ENCODE peak calls at places on chromosomes 12 and 14, in eight cellular contexts. X is A549, D is H1, C is HCT116, F is GM12878, R is K562, M is endothelial cell of umbilical vein, S is HepG2. A is an unnamed sample.

GRCh38 chr12:121812320-121812871 is 8.6 kb downstream of the SETD1B start:
- DNase-seq in X (peak; percentile 82), D (peak; percentile 91), C (no peak), F (no peak), R (peak; percentile 79), M (peak; percentile 53), S (no peak), A (no peak)

GRCh38 chr14:64970776-64971451 is 1.2 kb downstream of the RAB15 start:
- DNase-seq in X (peak; percentile 46), D (no peak), C (no peak), F (no peak), R (no peak), M (peak; percentile 23), S (no peak), A (no peak)

GRCh38 chr12:57430117-57430930 is 519 bp downstream of the R3HDM2 start:
- DNase-seq in X (no peak), D (peak; percentile 66), C (no peak), F (no peak), R (no peak), M (peak; percentile 66), S (no peak), A (no peak)

GRCh38 chr14:22479781-22480464 is 109.1 kb downstream of the DAD1 start:
- DNase-seq in X (no peak), D (no peak), C (no peak), F (no peak), R (no peak), M (no peak), S (no peak), A (no peak)

GRCh38 chr12:25689996-25690501 is 137.0 kb upstream of the LMNTD1 start:
- DNase-seq in X (no peak), D (no peak), C (no peak), F (no peak), R (no peak), M (peak; percentile 58), S (no peak), A (no peak)

GRCh38 chr12:42291680-42292079 is 34.2 kb downstream of the ZCRB1 start:
- DNase-seq in X (no peak), D (no peak), C (no peak), F (no peak), R (no peak), M (no peak), S (no peak), A (no peak)

GRCh38 chr14:49506650-49507049 is 79.5 kb downstream of the RPS29 start:
- DNase-seq in X (no peak), D (no peak), C (no peak), F (no peak), R (no peak), M (no peak), S (no peak), A (no peak)

GRCh38 chr12:2387051-2387834 is 334.5 kb downstream of the CACNA1C start:
- DNase-seq in X (no peak), D (no peak), C (no peak), F (no peak), R (no peak), M (no peak), S (no peak), A (no peak)

GRCh38 chr12:42234970-42235369 is 3.1 kb downstream of the YAF2 start:
- DNase-seq in X (no peak), D (no peak), C (no peak), F (no peak), R (no peak), M (no peak), S (peak; percentile 65), A (no peak)

GRCh38 chr12:128872303-128872702 is 19.0 kb downstream of the GLT1D1 start:
- DNase-seq in X (no peak), D (no peak), C (no peak), F (no peak), R (no peak), M (no peak), S (no peak), A (no peak)

GRCh38 chr12:87779858-87780498 is 249.2 kb downstream of the C12orf50 start:
- DNase-seq in X (peak; percentile 33), D (no peak), C (no peak), F (no peak), R (no peak), M (no peak), S (no peak), A (no peak)

GRCh38 chr14:83757896-83758295 is 1772.0 kb upstream of the FLRT2 start:
- DNase-seq in X (no peak), D (no peak), C (no peak), F (no peak), R (no peak), M (no peak), S (no peak), A (no peak)

GRCh38 chr14:26593377-26593776 is 4.5 kb downstream of the NOVA1 start:
- DNase-seq in X (no peak), D (no peak), C (no peak), F (no peak), R (no peak), M (no peak), S (no peak), A (no peak)

GRCh38 chr12:71955946-71956345 is 17.3 kb downstream of the TPH2 start:
- DNase-seq in X (no peak), D (no peak), C (no peak), F (no peak), R (no peak), M (no peak), S (no peak), A (no peak)

GRCh38 chr12:106357549-106358409 is at the start of gene POLR3B:
- DNase-seq in X (peak; percentile 98), D (peak; percentile 94), C (peak; percentile 93), F (peak; percentile 74), R (peak; percentile 95), M (peak; percentile 97), S (peak; percentile 84), A (peak; percentile 98)

GRCh38 chr12:110444455-110444854 is 5.7 kb downstream of the ARPC3 start:
- DNase-seq in X (no peak), D (no peak), C (no peak), F (no peak), R (no peak), M (no peak), S (no peak), A (no peak)

GRCh38 chr12:110451263-110451662 is 1.1 kb upstream of the ARPC3 start:
- DNase-seq in X (no peak), D (no peak), C (no peak), F (no peak), R (no peak), M (no peak), S (no peak), A (no peak)

GRCh38 chr12:110453569-110454296 is 3.6 kb upstream of the ARPC3 start:
- DNase-seq in X (no peak), D (no peak), C (no peak), F (no peak), R (no peak), M (no peak), S (peak; percentile 3), A (no peak)

DNA sequence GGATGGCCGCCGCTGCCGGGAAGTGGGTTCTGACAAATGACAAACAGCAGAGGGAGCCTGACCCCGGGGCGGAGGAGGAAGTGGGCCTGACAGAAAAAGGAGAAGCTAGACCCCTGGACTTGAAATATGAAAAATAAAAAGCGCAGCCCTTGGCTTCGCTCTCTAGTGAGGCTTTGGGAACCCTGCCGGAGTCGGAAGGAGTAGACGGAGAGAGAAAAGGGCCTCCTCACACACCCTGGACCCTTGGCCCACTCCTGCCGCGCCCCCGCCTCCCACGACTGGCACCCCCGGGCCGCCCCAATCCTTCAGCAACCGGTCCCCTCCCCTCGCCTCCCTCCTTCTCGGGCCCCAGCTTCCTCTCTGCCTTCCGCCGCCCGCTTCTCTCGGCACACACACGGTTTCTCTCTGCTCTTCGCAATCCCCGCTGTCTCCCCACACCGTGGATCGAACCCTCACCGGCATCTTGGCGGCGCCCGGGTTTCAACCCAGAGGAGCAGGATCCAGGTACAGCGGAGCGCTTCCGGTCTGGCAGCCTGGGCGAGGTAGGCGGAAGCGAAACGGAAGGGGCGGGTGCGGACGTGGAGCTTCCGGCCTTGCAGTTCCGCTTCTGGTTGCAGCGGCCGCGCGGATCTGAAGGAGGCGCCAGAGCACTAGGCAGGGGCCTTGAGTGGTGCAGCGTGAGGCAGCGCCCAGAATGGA is at the start of gene ARPC3:
- DNase-seq in X (peak; percentile 98), D (peak; percentile 94), C (peak; percentile 84), F (peak; percentile 77), R (peak; percentile 97), M (peak; percentile 92), S (peak; percentile 90), A (peak; percentile 99)
- TF ChIP-seq POLR2A in X (peak; percentile 50), D (peak; percentile 56), C (peak; percentile 50), F (peak; percentile 90), R (peak; percentile 94), M (peak; percentile 86), S (peak; percentile 73), A (peak; percentile 73)

DNA sequence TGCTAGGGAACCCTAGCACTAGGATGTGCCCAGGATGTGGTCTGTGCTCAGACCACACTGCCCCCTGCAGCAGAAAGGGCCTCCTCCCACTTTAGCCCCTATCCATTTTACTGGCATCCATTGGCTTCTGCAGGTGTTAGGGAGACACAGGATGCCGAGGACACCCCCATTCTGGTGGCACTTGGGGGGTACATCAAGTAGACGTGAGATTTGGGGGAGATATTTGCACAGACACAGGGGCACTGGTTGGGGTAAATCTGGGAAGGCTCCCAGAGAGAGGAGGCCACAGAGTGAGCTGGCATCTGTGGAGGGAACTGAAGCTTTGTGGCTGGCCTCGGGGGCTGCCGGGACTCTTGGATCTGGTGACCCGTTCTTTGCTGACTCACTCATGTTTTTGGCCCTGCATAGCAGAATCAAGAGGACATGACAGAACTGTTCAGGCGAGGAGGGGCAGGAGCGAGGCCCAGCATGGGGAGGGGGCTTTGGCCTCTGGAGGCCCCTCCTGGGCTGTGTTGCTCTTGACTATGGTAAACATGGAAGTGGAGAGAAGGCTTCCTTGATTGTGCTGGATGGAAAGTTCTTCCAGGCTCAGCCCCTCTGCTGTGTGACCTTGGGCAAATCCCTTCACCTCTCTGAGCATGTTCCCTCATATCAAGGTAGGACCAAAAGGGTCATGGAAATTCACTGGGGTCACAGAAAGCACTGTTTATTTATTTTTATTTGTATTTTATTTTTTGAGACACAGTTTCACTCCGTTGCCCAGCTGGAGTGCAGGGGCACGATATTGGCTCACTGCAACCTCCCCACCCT is 1.8 kb downstream of the PLBD2 start:
- DNase-seq in X (no peak), D (no peak), C (no peak), F (no peak), R (no peak), M (no peak), S (peak; percentile 35), A (peak; percentile 28)
- TF ChIP-seq CTCF in X (peak; percentile 8), D (peak; percentile 62), C (no peak), F (no peak), R (peak; percentile 40), M (no peak), S (peak; percentile 60), A (peak; percentile 29)

GRCh38 chr14:101469382-101470251 is 91.7 kb upstream of the DIO3 start:
- DNase-seq in X (no peak), D (peak; percentile 33), C (no peak), F (no peak), R (no peak), M (no peak), S (no peak), A (no peak)
- TF ChIP-seq MAX in X (no peak), D (no peak), C (no peak), F (no peak), R (no peak), M (no peak), S (no peak), A (no peak)

DNA sequence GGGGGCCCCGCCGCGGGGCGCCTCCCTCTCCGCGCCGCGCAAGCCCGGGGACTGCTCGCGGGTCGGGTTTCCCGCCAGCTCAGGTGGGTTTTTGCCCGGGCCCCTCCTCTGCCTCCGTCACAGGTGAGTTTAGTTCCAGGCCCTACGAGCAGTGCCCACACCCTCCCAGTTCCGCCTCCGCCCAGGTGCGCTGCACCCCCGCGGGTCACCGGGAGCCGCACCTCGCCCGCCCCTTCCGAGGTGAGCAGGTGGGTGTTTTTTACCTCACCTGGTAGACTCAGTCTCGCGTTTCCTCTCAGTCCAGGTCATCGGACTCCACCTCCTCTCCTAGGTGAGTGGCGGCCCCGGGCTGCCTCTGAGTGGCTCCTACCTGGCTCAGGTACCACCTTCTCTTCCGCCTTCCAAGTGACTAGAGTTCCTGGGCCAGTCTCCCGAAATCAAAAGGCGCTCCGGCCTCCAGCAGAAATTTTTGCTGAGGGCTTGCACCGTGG is at the start of gene TMEM30B:
- DNase-seq in X (no peak), D (peak; percentile 82), C (no peak), F (no peak), R (no peak), M (no peak), S (no peak), A (no peak)
- TF ChIP-seq POLR2A in X (no peak), D (peak; percentile 71), C (no peak), F (no peak), R (no peak), M (no peak), S (no peak), A (no peak)

A was measured in NB4.